ENCODE peak calls at places on chromosomes 13 and 19, in four cellular contexts. X, E, K and S are unnamed samples.

GRCh38 chr19:40424637-40425449 is 949 bp downstream of the SERTAD1 start:
- DNase-seq in X (no peak), E (no peak), K (no peak), S (no peak)

GRCh38 chr13:68190826-68191225 is 960.7 kb upstream of the PCDH9 start:
- DNase-seq in X (peak; percentile 1), E (no peak), K (no peak), S (no peak)

GRCh38 chr19:42081584-42082258 is 5.8 kb downstream of the ZNF574 start:
- DNase-seq in X (peak; percentile 57), E (no peak), K (no peak), S (no peak)

GRCh38 chr19:10122066-10122465 is 2.4 kb upstream of the EIF3G start:
- DNase-seq in X (no peak), E (no peak), K (no peak), S (no peak)

GRCh38 chr13:87859261-87859660 is 188.1 kb downstream of the SLITRK5 start:
- DNase-seq in X (no peak), E (no peak), K (no peak), S (no peak)

GRCh38 chr19:48837586-48838191 is 1.4 kb upstream of the HSD17B14 start:
- DNase-seq in X (no peak), E (no peak), K (no peak), S (no peak)

GRCh38 chr19:14059093-14059480 is 2.8 kb downstream of the PALM3 start:
- DNase-seq in X (no peak), E (no peak), K (no peak), S (no peak)

GRCh38 chr13:72839831-72840426 is 58.0 kb downstream of the PIBF1 start:
- DNase-seq in X (peak; percentile 56), E (no peak), K (peak; percentile 3), S (no peak)

GRCh38 chr13:24159921-24160324 is 597 bp upstream of the SPATA13 start:
- DNase-seq in X (no peak), E (no peak), K (no peak), S (no peak)

GRCh38 chr13:31968473-31968872 is 63.1 kb upstream of the FRY start:
- DNase-seq in X (no peak), E (no peak), K (no peak), S (no peak)

GRCh38 chr19:5128251-5128931 is 159.5 kb downstream of the KDM4B start:
- DNase-seq in X (no peak), E (no peak), K (no peak), S (no peak)

GRCh38 chr19:44890366-44891015 is 563 bp upstream of the TOMM40 start:
- DNase-seq in X (peak; percentile 100), E (peak; percentile 99), K (peak; percentile 100), S (peak; percentile 98)
- TF ChIP-seq YY1 in X (peak; percentile 53), E (no peak), K (peak; percentile 50), S (no peak)

GRCh38 chr19:55519461-55520311 is 17.2 kb downstream of the SBK2 start:
- DNase-seq in X (peak; percentile 11), E (no peak), K (no peak), S (no peak)
- TF ChIP-seq SUZ12 in X (no peak), E (no peak), K (no peak), S (no peak)

GRCh38 chr13:80962173-80962572 is 621.2 kb upstream of the SPRY2 start:
- DNase-seq in X (no peak), E (no peak), K (no peak), S (no peak)
- TF ChIP-seq YY1 in X (no peak), E (no peak), K (no peak), S (no peak)

GRCh38 chr19:991174-991931 is 7.2 kb downstream of the WDR18 start:
- DNase-seq in X (no peak), E (no peak), K (no peak), S (no peak)
- TF ChIP-seq SUZ12 in X (no peak), E (no peak), K (no peak), S (no peak)

GRCh38 chr13:91805605-91806004 is 407.2 kb downstream of the GPC5 start:
- DNase-seq in X (no peak), E (no peak), K (no peak), S (no peak)
- TF ChIP-seq YY1 in X (no peak), E (no peak), K (no peak), S (no peak)

GRCh38 chr19:45791744-45792481 is 732 bp downstream of the DMWD start:
- DNase-seq in X (no peak), E (no peak), K (no peak), S (no peak)
- TF ChIP-seq SUZ12 in X (no peak), E (no peak), K (no peak), S (no peak)

GRCh38 chr13:113597386-113598080 is 13.0 kb downstream of the TFDP1 start:
- DNase-seq in X (no peak), E (no peak), K (no peak), S (no peak)
- TF ChIP-seq YY1 in X (no peak), E (no peak), K (no peak), S (no peak)

GRCh38 chr13:46606915-46607413 is 54.0 kb downstream of the LRCH1 start:
- DNase-seq in X (no peak), E (no peak), K (no peak), S (no peak)

GRCh38 chr13:46609726-46610125 is 56.8 kb downstream of the LRCH1 start:
- DNase-seq in X (no peak), E (no peak), K (no peak), S (no peak)

GRCh38 chr13:46605824-46606554 is 53.0 kb downstream of the LRCH1 start:
- DNase-seq in X (no peak), E (no peak), K (peak; percentile 77), S (no peak)

GRCh38 chr13:46609052-46609451 is 56.1 kb downstream of the LRCH1 start:
- DNase-seq in X (peak; percentile 13), E (no peak), K (no peak), S (no peak)

DNA sequence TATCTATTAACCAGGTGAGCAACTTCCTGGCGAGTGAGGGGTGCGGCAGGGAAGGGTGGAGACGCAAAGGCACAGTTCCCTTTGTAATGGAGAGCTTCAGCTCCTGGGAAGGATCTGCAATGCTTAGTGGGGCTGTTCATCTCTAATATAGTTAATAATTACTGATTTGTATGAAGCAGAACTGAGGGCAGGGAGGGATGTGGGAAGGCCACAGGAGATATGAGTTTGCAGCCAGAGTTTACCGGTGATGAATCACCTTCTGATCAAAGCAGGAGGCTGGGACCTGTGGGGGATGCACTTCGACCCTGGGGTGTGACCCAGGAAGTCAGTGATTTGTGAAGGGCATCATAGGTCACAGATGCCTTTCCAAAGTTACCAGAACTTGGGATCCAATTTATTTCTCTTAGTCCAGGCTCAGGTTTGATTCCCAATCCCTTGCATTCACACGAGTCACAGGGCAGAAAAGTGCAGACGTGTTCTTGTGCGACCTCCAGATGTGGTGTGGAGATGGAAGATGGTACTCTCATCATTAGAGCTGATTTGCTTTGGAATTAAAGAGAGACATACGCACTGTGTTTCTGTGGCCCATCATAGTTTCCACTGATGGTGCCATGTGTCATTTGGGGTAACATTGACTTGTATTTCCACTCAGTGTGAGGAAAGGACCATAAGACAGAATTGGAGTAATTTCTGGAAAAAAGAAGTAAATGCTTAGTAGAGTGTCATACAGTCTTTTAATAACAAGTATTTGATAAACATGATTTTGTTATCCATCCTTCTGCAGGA is 55.0 kb downstream of the LRCH1 start:
- DNase-seq in X (peak; percentile 92), E (no peak), K (no peak), S (no peak)
- TF ChIP-seq SUZ12 in X (no peak), E (no peak), K (no peak), S (no peak)